ENCODE peak calls at places on chromosome 3, in five cellular contexts. One of them, this sample, is unnamed.

GRCh38 chr3:12175137-12175593 is 16.5 kb upstream of the TIMP4 start:
- DNase-seq in OCI-LY7: no peak
- DNase-seq in HCT116: no peak
- DNase-seq in PC-9: peak; percentile 59
- DNase-seq in PC-3: peak; percentile 83
- DNase-seq in this sample: no peak

GRCh38 chr3:194472290-194472920 is 14.4 kb downstream of the ATP13A3 start:
- DNase-seq in PC-3: peak; percentile 85
- DNase-seq in HCT116: peak; percentile 53
- DNase-seq in OCI-LY7: peak; percentile 77
- DNase-seq in PC-9: peak; percentile 67
- DNase-seq in this sample: peak; percentile 92

GRCh38 chr3:193982258-193982659 is 153.7 kb upstream of the HES1 start:
- DNase-seq in HCT116: no peak
- DNase-seq in PC-3: peak; percentile 86
- DNase-seq in OCI-LY7: no peak
- DNase-seq in PC-9: no peak
- DNase-seq in this sample: no peak

GRCh38 chr3:131608296-131608695 is 105.5 kb upstream of the MRPL3 start:
- DNase-seq in PC-3: no peak
- DNase-seq in OCI-LY7: no peak
- DNase-seq in PC-9: no peak
- DNase-seq in HCT116: no peak
- DNase-seq in this sample: no peak

GRCh38 chr3:124315215-124316033 is 323.5 kb upstream of the ROPN1 start:
- DNase-seq in HCT116: peak; percentile 3
- DNase-seq in OCI-LY7: no peak
- DNase-seq in PC-3: peak; percentile 85
- DNase-seq in PC-9: no peak
- DNase-seq in this sample: no peak

GRCh38 chr3:150014782-150015181 is 44.1 kb upstream of the PFN2 start:
- DNase-seq in PC-9: no peak
- DNase-seq in OCI-LY7: no peak
- DNase-seq in PC-3: no peak
- DNase-seq in HCT116: no peak
- DNase-seq in this sample: no peak

GRCh38 chr3:50396502-50396901 is 37.2 kb upstream of the TMEM115 start:
- DNase-seq in HCT116: peak; percentile 55
- DNase-seq in OCI-LY7: no peak
- DNase-seq in PC-9: peak; percentile 85
- DNase-seq in PC-3: peak; percentile 94
- DNase-seq in this sample: no peak

GRCh38 chr3:106114848-106115247 is 246.0 kb upstream of the CBLB start:
- DNase-seq in PC-3: peak; percentile 81
- DNase-seq in PC-9: peak; percentile 73
- DNase-seq in OCI-LY7: no peak
- DNase-seq in HCT116: no peak
- DNase-seq in this sample: no peak

GRCh38 chr3:142315083-142315482 is 89.7 kb upstream of the GK5 start:
- DNase-seq in OCI-LY7: no peak
- DNase-seq in PC-9: no peak
- DNase-seq in PC-3: peak; percentile 69
- DNase-seq in HCT116: no peak
- DNase-seq in this sample: no peak

GRCh38 chr3:50324351-50325144 is 2.0 kb upstream of the HYAL2 start:
- DNase-seq in PC-9: peak; percentile 45
- DNase-seq in HCT116: peak; percentile 75
- DNase-seq in OCI-LY7: peak; percentile 70
- DNase-seq in PC-3: peak; percentile 80
- DNase-seq in this sample: peak; percentile 83

GRCh38 chr3:4977001-4977888 is 2.0 kb upstream of the BHLHE40 start:
- DNase-seq in OCI-LY7: no peak
- DNase-seq in HCT116: no peak
- DNase-seq in PC-3: peak; percentile 63
- DNase-seq in PC-9: peak; percentile 87
- DNase-seq in this sample: no peak

GRCh38 chr3:127612966-127613365 is 14.8 kb downstream of the MCM2 start:
- DNase-seq in OCI-LY7: no peak
- DNase-seq in PC-9: no peak
- DNase-seq in HCT116: no peak
- DNase-seq in PC-3: no peak
- DNase-seq in this sample: no peak

GRCh38 chr3:133881987-133882825 is 13.5 kb downstream of the RAB6B start:
- DNase-seq in PC-9: peak; percentile 73
- DNase-seq in PC-3: peak; percentile 8
- DNase-seq in OCI-LY7: no peak
- DNase-seq in HCT116: no peak
- DNase-seq in this sample: no peak

GRCh38 chr3:160291290-160291908 is 66.2 kb downstream of the C3orf80 start:
- DNase-seq in PC-9: no peak
- DNase-seq in HCT116: no peak
- DNase-seq in PC-3: no peak
- DNase-seq in OCI-LY7: no peak
- DNase-seq in this sample: no peak

GRCh38 chr3:99659032-99659431 is 20.6 kb downstream of the COL8A1 start:
- DNase-seq in PC-9: no peak
- DNase-seq in HCT116: no peak
- DNase-seq in PC-3: peak; percentile 92
- DNase-seq in OCI-LY7: no peak
- DNase-seq in this sample: no peak

GRCh38 chr3:57727096-57727495 is 29.0 kb upstream of the SLMAP start:
- DNase-seq in OCI-LY7: no peak
- DNase-seq in PC-3: no peak
- DNase-seq in HCT116: no peak
- DNase-seq in PC-9: no peak
- DNase-seq in this sample: no peak

GRCh38 chr3:55486857-55487375 is at the start of gene WNT5A:
- DNase-seq in OCI-LY7: peak; percentile 78
- DNase-seq in HCT116: no peak
- DNase-seq in PC-9: no peak
- DNase-seq in PC-3: peak; percentile 56
- DNase-seq in this sample: peak; percentile 92

GRCh38 chr3:33061782-33062181 is 35.2 kb downstream of the GLB1 start:
- DNase-seq in PC-9: no peak
- DNase-seq in OCI-LY7: peak; percentile 43
- DNase-seq in PC-3: no peak
- DNase-seq in HCT116: no peak
- DNase-seq in this sample: no peak

GRCh38 chr3:42692667-42693529 is 7.6 kb downstream of the KLHL40 start:
- DNase-seq in OCI-LY7: no peak
- DNase-seq in HCT116: no peak
- DNase-seq in PC-3: peak; percentile 7
- DNase-seq in PC-9: no peak
- DNase-seq in this sample: no peak

GRCh38 chr3:153749070-153749610 is 372.1 kb upstream of the ARHGEF26 start:
- DNase-seq in HCT116: no peak
- DNase-seq in PC-9: no peak
- DNase-seq in OCI-LY7: no peak
- DNase-seq in PC-3: no peak
- DNase-seq in this sample: no peak

GRCh38 chr3:180934638-180935037 is 22.2 kb downstream of the FXR1 start:
- DNase-seq in HCT116: no peak
- DNase-seq in PC-3: peak; percentile 38
- DNase-seq in PC-9: no peak
- DNase-seq in OCI-LY7: no peak
- DNase-seq in this sample: no peak

GRCh38 chr3:39302178-39302577 is 22.3 kb upstream of the CX3CR1 start:
- DNase-seq in PC-9: no peak
- DNase-seq in OCI-LY7: no peak
- DNase-seq in PC-3: no peak
- DNase-seq in HCT116: no peak
- DNase-seq in this sample: no peak
- H3K9me3 ChIP-seq in PC-9: peaks cover 7% of the 10 kb centered on the region
- H3K9me3 ChIP-seq in OCI-LY7: peaks cover 21% of the 10 kb centered on the region
- H3K9me3 ChIP-seq in PC-3: peaks cover 19% of the 10 kb centered on the region
- H3K9me3 ChIP-seq in HCT116: no peaks in the 10 kb centered on the region
- H3K9me3 ChIP-seq in this sample: peaks cover 28% of the 10 kb centered on the region

GRCh38 chr3:137768361-137769320 is 4.5 kb downstream of the SOX14 start:
- DNase-seq in HCT116: no peak
- DNase-seq in PC-9: no peak
- DNase-seq in OCI-LY7: no peak
- DNase-seq in PC-3: no peak
- DNase-seq in this sample: no peak
- H3K4me1 ChIP-seq in HCT116: no peaks in the 10 kb centered on the region
- H3K4me1 ChIP-seq in PC-9: no peaks in the 10 kb centered on the region
- H3K4me1 ChIP-seq in OCI-LY7: no peaks in the 10 kb centered on the region
- H3K4me1 ChIP-seq in PC-3: no peaks in the 10 kb centered on the region
- H3K4me1 ChIP-seq in this sample: no peaks in the 10 kb centered on the region

GRCh38 chr3:78360849-78361248 is 1321.0 kb downstream of the ROBO2 start:
- DNase-seq in PC-9: no peak
- DNase-seq in OCI-LY7: no peak
- DNase-seq in HCT116: no peak
- DNase-seq in PC-3: no peak
- DNase-seq in this sample: no peak
- H3K9me2 ChIP-seq in PC-9: no peaks in the 10 kb centered on the region
- H3K9me2 ChIP-seq in OCI-LY7: no peaks in the 10 kb centered on the region
- H3K9me2 ChIP-seq in HCT116: no peaks in the 10 kb centered on the region
- H3K9me2 ChIP-seq in PC-3: no peaks in the 10 kb centered on the region
- H3K9me2 ChIP-seq in this sample: no peaks in the 10 kb centered on the region

GRCh38 chr3:121822973-121823372 is 11.9 kb downstream of the IQCB1 start:
- DNase-seq in HCT116: no peak
- DNase-seq in PC-9: no peak
- DNase-seq in PC-3: no peak
- DNase-seq in OCI-LY7: no peak
- DNase-seq in this sample: no peak

GRCh38 chr3:121817753-121818152 is 17.1 kb downstream of the IQCB1 start:
- DNase-seq in PC-3: no peak
- DNase-seq in PC-9: no peak
- DNase-seq in OCI-LY7: peak; percentile 20
- DNase-seq in HCT116: no peak
- DNase-seq in this sample: no peak

GRCh38 chr3:121818578-121818977 is 16.3 kb downstream of the IQCB1 start:
- DNase-seq in HCT116: no peak
- DNase-seq in PC-3: no peak
- DNase-seq in OCI-LY7: no peak
- DNase-seq in PC-9: no peak
- DNase-seq in this sample: no peak

GRCh38 chr3:121821421-121822199 is 13.2 kb downstream of the IQCB1 start:
- DNase-seq in PC-9: no peak
- DNase-seq in PC-3: no peak
- DNase-seq in HCT116: no peak
- DNase-seq in OCI-LY7: no peak
- DNase-seq in this sample: no peak

DNA sequence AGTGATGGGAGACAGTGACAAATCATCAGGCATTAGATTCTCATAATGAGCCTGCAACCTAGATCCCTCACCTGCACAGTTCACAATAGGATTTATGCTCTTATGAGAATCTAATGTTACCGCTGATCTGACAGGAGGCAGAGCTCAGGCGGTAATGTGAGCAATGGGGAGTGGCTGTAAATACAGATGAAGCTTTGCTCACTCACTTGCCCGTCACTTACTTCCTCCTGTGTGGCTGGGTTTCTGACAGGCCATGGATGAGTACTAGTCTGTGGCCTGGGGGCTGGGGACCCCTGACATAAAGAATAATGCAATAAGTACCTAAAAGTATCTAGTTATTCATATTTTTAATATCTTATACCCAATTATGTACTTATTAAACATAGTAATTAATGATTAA is 15.6 kb downstream of the IQCB1 start:
- DNase-seq in PC-3: no peak
- DNase-seq in HCT116: no peak
- DNase-seq in PC-9: no peak
- DNase-seq in OCI-LY7: no peak
- DNase-seq in this sample: peak; percentile 45
- H3K9me3 ChIP-seq in PC-3: peaks cover 11% of the 10 kb centered on the region
- H3K9me3 ChIP-seq in HCT116: peaks cover 5% of the 10 kb centered on the region
- H3K9me3 ChIP-seq in PC-9: peaks cover 3% of the 10 kb centered on the region
- H3K9me3 ChIP-seq in OCI-LY7: peaks cover 31% of the 10 kb centered on the region
- H3K9me3 ChIP-seq in this sample: peaks cover 11% of the 10 kb centered on the region

DNA sequence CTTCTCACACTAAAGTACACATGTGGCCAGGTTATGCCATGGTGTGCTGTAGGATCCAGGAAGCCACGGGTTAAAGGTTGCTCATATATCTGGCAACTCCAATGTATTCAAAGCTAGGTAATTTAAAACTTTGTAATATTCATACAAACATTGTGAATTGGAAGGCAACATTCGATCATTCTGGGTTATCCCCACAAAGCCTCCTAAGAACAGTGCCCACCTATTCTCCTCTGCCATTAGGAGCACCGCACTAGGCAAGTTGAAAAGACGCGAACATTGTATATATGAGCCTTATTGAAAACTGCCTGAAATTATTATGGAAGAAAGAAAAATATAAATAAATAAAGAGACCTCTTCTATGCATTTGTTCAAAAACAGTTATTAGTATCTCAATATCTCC is 228.2 kb downstream of the IGSF11 start:
- DNase-seq in PC-3: no peak
- DNase-seq in PC-9: no peak
- DNase-seq in OCI-LY7: no peak
- DNase-seq in HCT116: no peak
- DNase-seq in this sample: no peak
- H3K4me1 ChIP-seq in PC-3: no peaks in the 10 kb centered on the region
- H3K4me1 ChIP-seq in PC-9: no peaks in the 10 kb centered on the region
- H3K4me1 ChIP-seq in OCI-LY7: no peaks in the 10 kb centered on the region
- H3K4me1 ChIP-seq in HCT116: peaks cover 17% of the 10 kb centered on the region
- H3K4me1 ChIP-seq in this sample: peaks cover 61% of the 10 kb centered on the region

DNA sequence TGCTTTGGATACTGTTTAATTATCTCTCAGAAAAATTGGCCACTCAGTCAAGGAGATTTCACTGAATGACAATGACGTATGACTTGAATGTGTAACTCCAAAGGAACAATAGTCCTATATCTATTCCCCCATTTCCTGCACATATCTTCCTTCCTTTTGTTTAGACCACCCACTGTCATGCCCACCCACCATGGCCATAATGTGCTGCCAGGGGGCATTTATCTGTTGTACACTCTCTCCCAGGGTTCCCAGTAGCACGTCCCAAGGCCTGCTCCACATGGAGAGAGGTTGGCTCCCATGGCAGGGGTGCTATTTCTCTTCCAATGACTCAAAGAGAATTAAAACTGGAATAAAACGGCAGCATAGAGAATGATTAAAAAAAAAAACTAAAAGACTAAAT is 36.8 kb upstream of the CTNNB1 start:
- DNase-seq in PC-9: no peak
- DNase-seq in HCT116: no peak
- DNase-seq in OCI-LY7: no peak
- DNase-seq in PC-3: no peak
- DNase-seq in this sample: no peak
- H3K9me2 ChIP-seq in PC-9: no peaks in the 10 kb centered on the region
- H3K9me2 ChIP-seq in HCT116: no peaks in the 10 kb centered on the region
- H3K9me2 ChIP-seq in OCI-LY7: no peaks in the 10 kb centered on the region
- H3K9me2 ChIP-seq in PC-3: no peaks in the 10 kb centered on the region
- H3K9me2 ChIP-seq in this sample: no peaks in the 10 kb centered on the region

GRCh38 chr3:72418149-72418686 is 430.0 kb downstream of the SHQ1 start:
- DNase-seq in HCT116: no peak
- DNase-seq in PC-9: no peak
- DNase-seq in PC-3: peak; percentile 32
- DNase-seq in OCI-LY7: no peak
- DNase-seq in this sample: no peak
- H3K9me3 ChIP-seq in HCT116: no peaks in the 10 kb centered on the region
- H3K9me3 ChIP-seq in PC-9: no peaks in the 10 kb centered on the region
- H3K9me3 ChIP-seq in PC-3: no peaks in the 10 kb centered on the region
- H3K9me3 ChIP-seq in OCI-LY7: peaks cover 16% of the 10 kb centered on the region
- H3K9me3 ChIP-seq in this sample: no peaks in the 10 kb centered on the region

GRCh38 chr3:183839751-183840150 is 14.4 kb upstream of the MAP6D1 start:
- DNase-seq in HCT116: no peak
- DNase-seq in PC-9: peak; percentile 10
- DNase-seq in PC-3: no peak
- DNase-seq in OCI-LY7: no peak
- DNase-seq in this sample: no peak

GRCh38 chr3:183837390-183837789 is 12.0 kb upstream of the MAP6D1 start:
- DNase-seq in HCT116: no peak
- DNase-seq in OCI-LY7: no peak
- DNase-seq in PC-9: peak; percentile 18
- DNase-seq in PC-3: no peak
- DNase-seq in this sample: no peak

GRCh38 chr3:183837894-183838293 is 12.5 kb upstream of the MAP6D1 start:
- DNase-seq in PC-3: no peak
- DNase-seq in OCI-LY7: no peak
- DNase-seq in PC-9: peak; percentile 3
- DNase-seq in HCT116: no peak
- DNase-seq in this sample: no peak
- H3K4me1 ChIP-seq in PC-3: no peaks in the 10 kb centered on the region
- H3K4me1 ChIP-seq in OCI-LY7: no peaks in the 10 kb centered on the region
- H3K4me1 ChIP-seq in PC-9: no peaks in the 10 kb centered on the region
- H3K4me1 ChIP-seq in HCT116: no peaks in the 10 kb centered on the region
- H3K4me1 ChIP-seq in this sample: peaks cover 3% of the 10 kb centered on the region

This sample was measured in Karpas-422.